ENCODE peak calls at places on chromosomes 7 and 10, in five cellular contexts. N is GM23248, Q is IMR-90, Z is fibroblast of lung, B is colonic mucosa. D is an unnamed sample.

GRCh38 chr7:106848851-106849442 is 16.1 kb upstream of the PIK3CG start:
- DNase-seq in N (peak), Q (peak), Z (peak), B (no peak), D (no peak)

GRCh38 chr7:11760372-11760771 is 71.6 kb downstream of the THSD7A start:
- DNase-seq in N (peak), Q (no peak), Z (no peak), B (no peak), D (no peak)

GRCh38 chr7:78368781-78369180 is 570.2 kb downstream of the PHTF2 start:
- DNase-seq in N (peak), Q (no peak), Z (peak), B (no peak), D (no peak)

GRCh38 chr10:104328916-104329710 is 9.2 kb downstream of the ITPRIP start:
- DNase-seq in N (peak), Q (peak), Z (peak), B (no peak), D (no peak)

GRCh38 chr7:98133181-98133580 is 26.5 kb downstream of the LMTK2 start:
- DNase-seq in N (no peak), Q (no peak), Z (peak), B (peak), D (peak)

GRCh38 chr7:90816511-90817142 is 220.5 kb downstream of the CDK14 start:
- DNase-seq in N (peak), Q (peak), Z (peak), B (no peak), D (peak)

GRCh38 chr10:60123172-60123571 is 216.8 kb upstream of the CCDC6 start:
- DNase-seq in N (peak), Q (peak), Z (peak), B (no peak), D (no peak)

GRCh38 chr7:39642896-39643295 is 19.5 kb downstream of the RALA start:
- DNase-seq in N (no peak), Q (no peak), Z (no peak), B (no peak), D (no peak)

GRCh38 chr10:9137368-9137767 is 1082.9 kb downstream of the GATA3 start:
- DNase-seq in N (no peak), Q (no peak), Z (no peak), B (no peak), D (no peak)

GRCh38 chr10:110947061-110947595 is 27.7 kb downstream of the SHOC2 start:
- DNase-seq in N (peak), Q (peak), Z (peak), B (no peak), D (no peak)

GRCh38 chr7:23645822-23646221 is 34.2 kb upstream of the FAM221A start:
- DNase-seq in N (no peak), Q (no peak), Z (no peak), B (no peak), D (no peak)

GRCh38 chr7:37508063-37508462 is 59.4 kb upstream of the ELMO1 start:
- DNase-seq in N (no peak), Q (no peak), Z (no peak), B (no peak), D (no peak)

GRCh38 chr10:105785721-105786120 is 1144.6 kb downstream of the SORCS3 start:
- DNase-seq in N (no peak), Q (no peak), Z (no peak), B (no peak), D (no peak)

GRCh38 chr10:8305871-8306652 is 251.6 kb downstream of the GATA3 start:
- DNase-seq in N (no peak), Q (no peak), Z (peak), B (no peak), D (no peak)

GRCh38 chr7:101435461-101436225 is 73.0 kb downstream of the COL26A1 start:
- DNase-seq in N (no peak), Q (no peak), Z (no peak), B (no peak), D (no peak)

GRCh38 chr7:66903360-66904062 is 17.5 kb upstream of the TMEM248 start:
- DNase-seq in N (no peak), Q (no peak), Z (no peak), B (no peak), D (no peak)

GRCh38 chr7:5462216-5462615 is 38.6 kb upstream of the TNRC18 start:
- DNase-seq in N (no peak), Q (no peak), Z (no peak), B (no peak), D (no peak)

GRCh38 chr10:26779176-26779860 is 81.4 kb downstream of the ABI1 start:
- DNase-seq in N (no peak), Q (no peak), Z (no peak), B (peak), D (no peak)

GRCh38 chr10:21173964-21174669 is 277.0 kb upstream of the NEBL start:
- DNase-seq in N (peak), Q (no peak), Z (peak), B (peak), D (no peak)
- H3K27ac ChIP-seq in N (no peak), Q (no peak), Z (no peak), B (peak), D (no peak)

DNA sequence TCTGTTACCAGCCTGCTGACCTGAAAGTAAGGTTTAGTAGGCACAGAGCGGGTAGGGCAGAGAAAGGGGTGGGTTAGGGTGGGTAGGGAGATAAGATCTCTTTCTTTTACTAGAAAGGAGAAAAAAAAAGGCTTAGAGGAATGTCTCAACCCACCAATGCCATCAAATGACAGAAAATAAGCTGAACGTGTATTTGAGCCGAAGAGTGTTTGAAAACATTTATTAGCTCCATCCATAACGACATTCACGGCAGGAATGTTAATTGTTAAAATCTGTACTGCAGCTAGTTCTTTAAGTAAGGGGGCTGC is 63.8 kb upstream of the ARID5B start:
- DNase-seq in N (no peak), Q (no peak), Z (peak), B (no peak), D (no peak)
- H3K9ac ChIP-seq in N (no peak), Q (peak), Z (no peak), B (no peak), D (no peak)

GRCh38 chr7:152338553-152338952 is 97.2 kb downstream of the KMT2C start:
- DNase-seq in N (no peak), Q (peak), Z (no peak), B (no peak), D (peak)

GRCh38 chr7:152344253-152344652 is 91.5 kb downstream of the KMT2C start:
- DNase-seq in N (no peak), Q (peak), Z (no peak), B (no peak), D (no peak)

GRCh38 chr7:152341914-152342236 is 93.9 kb downstream of the KMT2C start:
- DNase-seq in N (no peak), Q (no peak), Z (no peak), B (no peak), D (peak)

GRCh38 chr7:152341039-152341913 is 94.5 kb downstream of the KMT2C start:
- DNase-seq in N (peak), Q (peak), Z (peak), B (peak), D (peak)

GRCh38 chr7:152342796-152343195 is 93.0 kb downstream of the KMT2C start:
- DNase-seq in N (no peak), Q (no peak), Z (no peak), B (no peak), D (no peak)
- H3K27ac ChIP-seq in N (no peak), Q (no peak), Z (no peak), B (no peak), D (peak)

GRCh38 chr7:116955340-116955739 is 2.0 kb downstream of the ST7 start:
- DNase-seq in N (no peak), Q (no peak), Z (no peak), B (no peak), D (no peak)
- H3K9ac ChIP-seq in N (peak), Q (no peak), Z (no peak), B (no peak), D (no peak)

DNA sequence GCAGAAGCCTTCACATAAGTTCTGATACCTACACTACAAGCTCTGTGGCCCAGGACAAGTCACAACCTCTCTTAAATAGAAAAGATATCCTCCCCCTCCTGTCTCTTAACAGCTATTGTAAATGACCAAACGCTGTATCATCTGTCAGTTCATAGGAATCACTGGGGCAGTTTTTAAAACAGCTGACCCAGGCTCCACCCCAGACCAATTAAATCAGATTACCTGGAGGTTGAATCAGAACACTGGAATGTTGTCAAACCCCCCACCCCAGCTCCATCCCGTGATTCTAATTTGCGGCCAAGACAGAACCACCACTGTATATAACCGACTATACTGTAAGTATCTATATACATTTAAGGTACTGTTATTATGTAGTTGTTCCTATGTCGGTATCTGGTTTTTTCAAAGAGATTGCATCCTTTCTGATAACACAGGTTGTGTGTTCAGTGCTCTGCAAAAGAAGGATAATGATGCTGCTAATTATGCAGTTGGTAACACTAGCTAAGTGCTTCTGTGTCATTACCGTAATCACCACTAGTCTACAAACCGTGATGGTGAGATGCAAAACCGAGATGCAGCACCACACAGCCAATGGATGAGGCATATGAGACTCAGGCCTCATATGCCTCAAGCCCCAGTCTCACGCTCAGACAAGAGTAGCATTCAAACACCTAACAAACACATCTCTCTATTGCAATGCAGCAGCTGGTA is 47.4 kb downstream of the TNS3 start:
- DNase-seq in N (peak), Q (no peak), Z (peak), B (no peak), D (peak)
- H3K27ac ChIP-seq in N (no peak), Q (no peak), Z (no peak), B (no peak), D (no peak)